ENCODE peak calls at places on chromosomes 13 and 19, in five cellular contexts. O, V, W, F and X are unnamed samples.

GRCh38 chr13:20814224-20814910 is 40.6 kb upstream of the EEF1AKMT1 start:
- DNase-seq in O (no peak), V (no peak), W (peak), F (peak), X (peak)

GRCh38 chr13:46622918-46623256 is 69.9 kb downstream of the LRCH1 start:
- DNase-seq in O (no peak), V (no peak), W (no peak), F (peak), X (peak)

GRCh38 chr19:39145180-39145953 is 19.8 kb downstream of the PAK4 start:
- DNase-seq in O (no peak), V (no peak), W (no peak), F (no peak), X (no peak)

GRCh38 chr13:42239644-42240043 is 32.3 kb upstream of the AKAP11 start:
- DNase-seq in O (no peak), V (no peak), W (no peak), F (no peak), X (no peak)

GRCh38 chr19:2077833-2078619 is 18.1 kb downstream of the MOB3A start:
- DNase-seq in O (no peak), V (no peak), W (no peak), F (no peak), X (no peak)

GRCh38 chr19:56873493-56873892 is 33.0 kb upstream of the PEG3 start:
- DNase-seq in O (no peak), V (no peak), W (no peak), F (no peak), X (no peak)

GRCh38 chr19:51159656-51160055 is 17.6 kb downstream of the SIGLEC7 start:
- DNase-seq in O (no peak), V (no peak), W (no peak), F (no peak), X (no peak)

GRCh38 chr13:37485766-37486165 is 112.8 kb downstream of the POSTN start:
- DNase-seq in O (no peak), V (no peak), W (no peak), F (no peak), X (peak)

GRCh38 chr13:113660066-113660465 is 2.1 kb upstream of the ATP4B start:
- DNase-seq in O (no peak), V (no peak), W (no peak), F (no peak), X (no peak)

GRCh38 chr13:68982961-68983619 is 1124.5 kb upstream of the ATXN8OS start:
- DNase-seq in O (no peak), V (no peak), W (no peak), F (no peak), X (no peak)

GRCh38 chr13:77207943-77208342 is 119.0 kb downstream of the MYCBP2 start:
- DNase-seq in O (peak), V (no peak), W (no peak), F (peak), X (peak)

GRCh38 chr19:4815426-4816387 is 15.8 kb downstream of the TICAM1 start:
- DNase-seq in O (peak), V (peak), W (peak), F (peak), X (peak)

GRCh38 chr13:59522652-59523051 is 641.1 kb downstream of the DIAPH3 start:
- DNase-seq in O (no peak), V (no peak), W (no peak), F (no peak), X (no peak)

GRCh38 chr13:31699650-31700049 is 39.7 kb upstream of the RXFP2 start:
- DNase-seq in O (peak), V (no peak), W (no peak), F (no peak), X (peak)

GRCh38 chr13:25819856-25820530 is 231.8 kb downstream of the SHISA2 start:
- DNase-seq in O (peak), V (no peak), W (no peak), F (no peak), X (no peak)

GRCh38 chr19:52171321-52172169 is at the start of gene ZNF836:
- DNase-seq in O (peak), V (no peak), W (peak), F (peak), X (peak)

GRCh38 chr13:42696191-42696590 is 85.2 kb upstream of the FAM216B start:
- DNase-seq in O (no peak), V (no peak), W (no peak), F (peak), X (peak)

GRCh38 chr13:66948910-66949309 is 281.2 kb downstream of the PCDH9 start:
- DNase-seq in O (no peak), V (no peak), W (no peak), F (no peak), X (no peak)

GRCh38 chr19:35063940-35064818 is 22.7 kb downstream of the HPN start:
- DNase-seq in O (no peak), V (no peak), W (no peak), F (peak), X (peak)

GRCh38 chr19:35671818-35672217 is 5.5 kb downstream of the UPK1A start:
- DNase-seq in O (no peak), V (no peak), W (no peak), F (no peak), X (peak)

GRCh38 chr19:28426902-28427232 is 786.1 kb downstream of the UQCRFS1 start:
- DNase-seq in O (no peak), V (no peak), W (no peak), F (peak), X (peak)

GRCh38 chr19:28428644-28429348 is 784.2 kb downstream of the UQCRFS1 start:
- DNase-seq in O (no peak), V (no peak), W (no peak), F (no peak), X (no peak)

GRCh38 chr19:28427256-28428083 is 785.5 kb downstream of the UQCRFS1 start:
- DNase-seq in O (no peak), V (no peak), W (no peak), F (no peak), X (no peak)

GRCh38 chr19:28429356-28429755 is 783.6 kb downstream of the UQCRFS1 start:
- DNase-seq in O (no peak), V (no peak), W (no peak), F (no peak), X (no peak)

GRCh38 chr19:28430214-28430613 is 782.7 kb downstream of the UQCRFS1 start:
- DNase-seq in O (no peak), V (no peak), W (no peak), F (no peak), X (no peak)
- H3K4me3 ChIP-seq in O (no peak), V (no peak), W (no peak), F (no peak), X (no peak)

GRCh38 chr13:40622761-40623160 is 43.7 kb downstream of the FOXO1 start:
- DNase-seq in O (no peak), V (no peak), W (no peak), F (no peak), X (no peak)
- TF ChIP-seq CTCF in O (no peak), V (no peak), W (no peak), F (no peak), X (no peak)

GRCh38 chr19:17454579-17454978 is 6.1 kb upstream of the TMEM221 start:
- DNase-seq in O (peak), V (no peak), W (no peak), F (no peak), X (no peak)

GRCh38 chr19:17457621-17458020 is 3.1 kb downstream of the NXNL1 start:
- DNase-seq in O (no peak), V (no peak), W (no peak), F (no peak), X (peak)

GRCh38 chr19:17455711-17456123 is 5.0 kb downstream of the NXNL1 start:
- DNase-seq in O (peak), V (no peak), W (no peak), F (no peak), X (no peak)

GRCh38 chr19:17455308-17455707 is 5.4 kb downstream of the NXNL1 start:
- DNase-seq in O (no peak), V (no peak), W (no peak), F (no peak), X (no peak)

DNA sequence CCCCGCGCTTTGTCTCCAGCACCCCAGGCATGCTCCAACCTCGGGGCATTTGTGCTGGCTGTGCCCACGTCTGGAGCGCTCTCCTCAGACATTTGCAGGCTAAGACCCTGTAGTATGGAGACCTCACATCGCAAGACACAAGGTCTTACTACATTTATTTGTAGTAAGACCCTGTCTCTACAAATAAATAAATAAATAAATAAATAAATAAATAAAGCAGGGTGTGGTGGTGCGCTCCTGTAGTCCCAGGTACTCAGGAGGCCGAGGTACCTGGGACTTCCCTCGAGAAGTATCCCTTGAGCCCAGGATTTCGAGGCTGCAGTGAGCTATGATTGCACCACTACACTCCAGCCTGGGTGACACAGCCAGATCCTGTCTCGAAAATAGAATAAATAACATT is 4.6 kb downstream of the NXNL1 start:
- DNase-seq in O (no peak), V (no peak), W (no peak), F (no peak), X (no peak)
- H3K4me3 ChIP-seq in O (peak), V (no peak), W (no peak), F (no peak), X (no peak)

GRCh38 chr19:48121066-48121465 is 10.4 kb upstream of the PLA2G4C start:
- DNase-seq in O (no peak), V (no peak), W (no peak), F (no peak), X (no peak)

GRCh38 chr19:48113190-48113917 is 2.7 kb upstream of the PLA2G4C start:
- DNase-seq in O (no peak), V (no peak), W (no peak), F (peak), X (peak)

GRCh38 chr19:48121909-48122371 is 11.3 kb upstream of the PLA2G4C start:
- DNase-seq in O (no peak), V (no peak), W (no peak), F (peak), X (peak)

GRCh38 chr19:48120505-48120904 is 9.9 kb upstream of the PLA2G4C start:
- DNase-seq in O (no peak), V (no peak), W (no peak), F (no peak), X (no peak)

GRCh38 chr19:48117515-48118330 is 7.1 kb upstream of the PLA2G4C start:
- DNase-seq in O (peak), V (no peak), W (no peak), F (no peak), X (no peak)
- TF ChIP-seq CTCF in O (peak), V (no peak), W (no peak), F (no peak), X (no peak)